ENCODE peak calls at places on chromosomes 3 and 15, in six cellular contexts. Y is choroid plexus epithelial cell, F is GM18507, S is sciatic nerve, D is Ammon's horn, I is heart left ventricle. E is an unnamed sample.

GRCh38 chr15:40511472-40512133 is 40.8 kb downstream of the CHST14 start:
- DNase-seq in D (peak), F (peak), S (peak), Y (peak), I (peak), E (no peak)

GRCh38 chr3:69472093-69472492 is 86.2 kb upstream of the FRMD4B start:
- DNase-seq in Y (no peak), I (no peak), F (no peak), S (no peak), D (no peak), E (no peak)

GRCh38 chr3:54150864-54151467 is 28.6 kb downstream of the CACNA2D3 start:
- DNase-seq in D (no peak), S (no peak), Y (no peak), I (no peak), F (no peak), E (no peak)

GRCh38 chr3:151086484-151087456 is 1.3 kb downstream of the MED12L start:
- DNase-seq in I (peak), F (peak), Y (peak), S (peak), D (peak), E (peak)

GRCh38 chr3:11212301-11212613 is 58.0 kb downstream of the HRH1 start:
- DNase-seq in D (no peak), F (no peak), Y (peak), S (peak), I (no peak), E (no peak)

GRCh38 chr3:127815001-127815400 is 7.3 kb downstream of the MGLL start:
- DNase-seq in I (no peak), Y (no peak), F (no peak), D (no peak), S (no peak), E (no peak)

GRCh38 chr3:71868891-71869290 is 83.9 kb upstream of the PROK2 start:
- DNase-seq in S (no peak), D (no peak), Y (no peak), F (no peak), I (no peak), E (no peak)

GRCh38 chr3:35254917-35255316 is 384.4 kb upstream of the ARPP21 start:
- DNase-seq in Y (no peak), D (no peak), F (no peak), S (no peak), I (no peak), E (no peak)

GRCh38 chr15:34851007-34851406 is 55.7 kb upstream of the ACTC1 start:
- DNase-seq in Y (no peak), S (no peak), D (no peak), I (no peak), F (no peak), E (no peak)

GRCh38 chr3:4741404-4742307 is 237.6 kb upstream of the BHLHE40 start:
- DNase-seq in I (no peak), D (peak), F (no peak), Y (peak), S (peak), E (no peak)

GRCh38 chr15:64466408-64467116 is 6.2 kb downstream of the ZNF609 start:
- DNase-seq in F (no peak), S (no peak), D (no peak), I (no peak), Y (no peak), E (no peak)

GRCh38 chr3:169526246-169526645 is 137.3 kb downstream of the MECOM start:
- DNase-seq in S (no peak), D (no peak), Y (no peak), F (no peak), I (no peak), E (no peak)

GRCh38 chr3:188343894-188344293 is 189.9 kb downstream of the LPP start:
- DNase-seq in D (no peak), I (no peak), Y (no peak), F (no peak), S (no peak), E (no peak)

GRCh38 chr15:52180196-52180835 is 10.9 kb downstream of the GNB5 start:
- DNase-seq in S (no peak), Y (peak), I (no peak), F (peak), D (peak), E (no peak)

GRCh38 chr3:80696280-80696679 is 928.5 kb upstream of the ROBO1 start:
- DNase-seq in F (no peak), I (no peak), S (no peak), Y (no peak), D (no peak), E (no peak)

E was measured in HAP-1.